ENCODE peak calls at places on chromosomes 13 and 19, in eight cellular contexts. One of them, this sample, is unnamed.

GRCh38 chr19:37218592-37218935 is 550 bp downstream of the ZNF383 start:
- DNase-seq in activated T-cell treated with anti-CD3 and anti-CD28 coated beads for 24 hours: no peak
- DNase-seq in stimulated activated CD8-positive, alpha-beta memory T cell treated with anti-CD3 and anti-CD28 coated beads, Interleukin-15, amount 100 ng/mL, for 48 hours: no peak
- DNase-seq in activated gamma-delta T cell treated with Interleukin-2 at 50 U/mL for 16 hours: no peak
- DNase-seq in AG04450: no peak
- DNase-seq in activated CD4-positive, alpha-beta T cell treated with anti-CD3 and anti-CD28 coated beads for 1 hour: no peak
- DNase-seq in NCI-H774: no peak
- DNase-seq in tibial nerve: no peak
- DNase-seq in this sample: no peak

GRCh38 chr13:73981595-73981994 is 152.6 kb downstream of the KLF12 start:
- DNase-seq in activated T-cell treated with anti-CD3 and anti-CD28 coated beads for 24 hours: no peak
- DNase-seq in stimulated activated CD8-positive, alpha-beta memory T cell treated with anti-CD3 and anti-CD28 coated beads, Interleukin-15, amount 100 ng/mL, for 48 hours: no peak
- DNase-seq in activated gamma-delta T cell treated with Interleukin-2 at 50 U/mL for 16 hours: no peak
- DNase-seq in AG04450: no peak
- DNase-seq in activated CD4-positive, alpha-beta T cell treated with anti-CD3 and anti-CD28 coated beads for 1 hour: no peak
- DNase-seq in NCI-H774: no peak
- DNase-seq in tibial nerve: no peak
- DNase-seq in this sample: no peak

GRCh38 chr13:112657850-112658445 is 31.9 kb upstream of the ATP11A start:
- DNase-seq in activated T-cell treated with anti-CD3 and anti-CD28 coated beads for 24 hours: no peak
- DNase-seq in stimulated activated CD8-positive, alpha-beta memory T cell treated with anti-CD3 and anti-CD28 coated beads, Interleukin-15, amount 100 ng/mL, for 48 hours: no peak
- DNase-seq in activated gamma-delta T cell treated with Interleukin-2 at 50 U/mL for 16 hours: no peak
- DNase-seq in AG04450: peak
- DNase-seq in activated CD4-positive, alpha-beta T cell treated with anti-CD3 and anti-CD28 coated beads for 1 hour: no peak
- DNase-seq in NCI-H774: no peak
- DNase-seq in tibial nerve: no peak
- DNase-seq in this sample: no peak

GRCh38 chr13:69324109-69324886 is 783.3 kb upstream of the ATXN8OS start:
- DNase-seq in activated T-cell treated with anti-CD3 and anti-CD28 coated beads for 24 hours: no peak
- DNase-seq in stimulated activated CD8-positive, alpha-beta memory T cell treated with anti-CD3 and anti-CD28 coated beads, Interleukin-15, amount 100 ng/mL, for 48 hours: no peak
- DNase-seq in activated gamma-delta T cell treated with Interleukin-2 at 50 U/mL for 16 hours: no peak
- DNase-seq in AG04450: no peak
- DNase-seq in activated CD4-positive, alpha-beta T cell treated with anti-CD3 and anti-CD28 coated beads for 1 hour: no peak
- DNase-seq in NCI-H774: peak
- DNase-seq in tibial nerve: no peak
- DNase-seq in this sample: no peak

GRCh38 chr13:33153421-33154381 is 131.9 kb downstream of the STARD13 start:
- DNase-seq in activated T-cell treated with anti-CD3 and anti-CD28 coated beads for 24 hours: no peak
- DNase-seq in stimulated activated CD8-positive, alpha-beta memory T cell treated with anti-CD3 and anti-CD28 coated beads, Interleukin-15, amount 100 ng/mL, for 48 hours: no peak
- DNase-seq in activated gamma-delta T cell treated with Interleukin-2 at 50 U/mL for 16 hours: no peak
- DNase-seq in AG04450: no peak
- DNase-seq in activated CD4-positive, alpha-beta T cell treated with anti-CD3 and anti-CD28 coated beads for 1 hour: no peak
- DNase-seq in NCI-H774: no peak
- DNase-seq in tibial nerve: no peak
- DNase-seq in this sample: no peak

GRCh38 chr19:55014714-55015113 is 23.4 kb downstream of the GP6 start:
- DNase-seq in activated T-cell treated with anti-CD3 and anti-CD28 coated beads for 24 hours: no peak
- DNase-seq in stimulated activated CD8-positive, alpha-beta memory T cell treated with anti-CD3 and anti-CD28 coated beads, Interleukin-15, amount 100 ng/mL, for 48 hours: no peak
- DNase-seq in activated gamma-delta T cell treated with Interleukin-2 at 50 U/mL for 16 hours: no peak
- DNase-seq in AG04450: no peak
- DNase-seq in activated CD4-positive, alpha-beta T cell treated with anti-CD3 and anti-CD28 coated beads for 1 hour: no peak
- DNase-seq in NCI-H774: peak
- DNase-seq in tibial nerve: no peak
- DNase-seq in this sample: no peak

GRCh38 chr19:16541526-16542044 is 652 bp downstream of the CHERP start:
- DNase-seq in activated T-cell treated with anti-CD3 and anti-CD28 coated beads for 24 hours: no peak
- DNase-seq in stimulated activated CD8-positive, alpha-beta memory T cell treated with anti-CD3 and anti-CD28 coated beads, Interleukin-15, amount 100 ng/mL, for 48 hours: no peak
- DNase-seq in activated gamma-delta T cell treated with Interleukin-2 at 50 U/mL for 16 hours: no peak
- DNase-seq in AG04450: no peak
- DNase-seq in activated CD4-positive, alpha-beta T cell treated with anti-CD3 and anti-CD28 coated beads for 1 hour: no peak
- DNase-seq in NCI-H774: no peak
- DNase-seq in tibial nerve: no peak
- DNase-seq in this sample: no peak

GRCh38 chr13:40479196-40479845 is 187.1 kb downstream of the FOXO1 start:
- DNase-seq in activated T-cell treated with anti-CD3 and anti-CD28 coated beads for 24 hours: no peak
- DNase-seq in stimulated activated CD8-positive, alpha-beta memory T cell treated with anti-CD3 and anti-CD28 coated beads, Interleukin-15, amount 100 ng/mL, for 48 hours: no peak
- DNase-seq in activated gamma-delta T cell treated with Interleukin-2 at 50 U/mL for 16 hours: no peak
- DNase-seq in AG04450: no peak
- DNase-seq in activated CD4-positive, alpha-beta T cell treated with anti-CD3 and anti-CD28 coated beads for 1 hour: no peak
- DNase-seq in NCI-H774: no peak
- DNase-seq in tibial nerve: no peak
- DNase-seq in this sample: no peak

GRCh38 chr19:35509861-35510625 is 3.4 kb downstream of the DMKN start:
- DNase-seq in activated T-cell treated with anti-CD3 and anti-CD28 coated beads for 24 hours: peak
- DNase-seq in stimulated activated CD8-positive, alpha-beta memory T cell treated with anti-CD3 and anti-CD28 coated beads, Interleukin-15, amount 100 ng/mL, for 48 hours: peak
- DNase-seq in activated gamma-delta T cell treated with Interleukin-2 at 50 U/mL for 16 hours: peak
- DNase-seq in AG04450: no peak
- DNase-seq in activated CD4-positive, alpha-beta T cell treated with anti-CD3 and anti-CD28 coated beads for 1 hour: peak
- DNase-seq in NCI-H774: peak
- DNase-seq in tibial nerve: peak
- DNase-seq in this sample: peak

GRCh38 chr13:109361562-109361961 is 424.8 kb downstream of the IRS2 start:
- DNase-seq in activated T-cell treated with anti-CD3 and anti-CD28 coated beads for 24 hours: no peak
- DNase-seq in stimulated activated CD8-positive, alpha-beta memory T cell treated with anti-CD3 and anti-CD28 coated beads, Interleukin-15, amount 100 ng/mL, for 48 hours: no peak
- DNase-seq in activated gamma-delta T cell treated with Interleukin-2 at 50 U/mL for 16 hours: no peak
- DNase-seq in AG04450: no peak
- DNase-seq in activated CD4-positive, alpha-beta T cell treated with anti-CD3 and anti-CD28 coated beads for 1 hour: no peak
- DNase-seq in NCI-H774: no peak
- DNase-seq in tibial nerve: no peak
- DNase-seq in this sample: no peak

GRCh38 chr19:43446746-43447489 is 18.5 kb downstream of the LYPD3 start:
- DNase-seq in activated T-cell treated with anti-CD3 and anti-CD28 coated beads for 24 hours: peak
- DNase-seq in stimulated activated CD8-positive, alpha-beta memory T cell treated with anti-CD3 and anti-CD28 coated beads, Interleukin-15, amount 100 ng/mL, for 48 hours: peak
- DNase-seq in activated gamma-delta T cell treated with Interleukin-2 at 50 U/mL for 16 hours: peak
- DNase-seq in AG04450: no peak
- DNase-seq in activated CD4-positive, alpha-beta T cell treated with anti-CD3 and anti-CD28 coated beads for 1 hour: peak
- DNase-seq in NCI-H774: peak
- DNase-seq in tibial nerve: peak
- DNase-seq in this sample: no peak

GRCh38 chr13:98401936-98402335 is 175.0 kb downstream of the STK24 start:
- DNase-seq in activated T-cell treated with anti-CD3 and anti-CD28 coated beads for 24 hours: no peak
- DNase-seq in stimulated activated CD8-positive, alpha-beta memory T cell treated with anti-CD3 and anti-CD28 coated beads, Interleukin-15, amount 100 ng/mL, for 48 hours: no peak
- DNase-seq in activated gamma-delta T cell treated with Interleukin-2 at 50 U/mL for 16 hours: no peak
- DNase-seq in AG04450: no peak
- DNase-seq in activated CD4-positive, alpha-beta T cell treated with anti-CD3 and anti-CD28 coated beads for 1 hour: no peak
- DNase-seq in NCI-H774: no peak
- DNase-seq in tibial nerve: no peak
- DNase-seq in this sample: no peak

GRCh38 chr19:4393947-4394590 is 6.3 kb downstream of the SH3GL1 start:
- DNase-seq in activated T-cell treated with anti-CD3 and anti-CD28 coated beads for 24 hours: no peak
- DNase-seq in stimulated activated CD8-positive, alpha-beta memory T cell treated with anti-CD3 and anti-CD28 coated beads, Interleukin-15, amount 100 ng/mL, for 48 hours: no peak
- DNase-seq in activated gamma-delta T cell treated with Interleukin-2 at 50 U/mL for 16 hours: no peak
- DNase-seq in AG04450: no peak
- DNase-seq in activated CD4-positive, alpha-beta T cell treated with anti-CD3 and anti-CD28 coated beads for 1 hour: no peak
- DNase-seq in NCI-H774: no peak
- DNase-seq in tibial nerve: no peak
- DNase-seq in this sample: no peak

GRCh38 chr19:5586300-5587070 is 18.7 kb upstream of the TINCR start:
- DNase-seq in activated T-cell treated with anti-CD3 and anti-CD28 coated beads for 24 hours: no peak
- DNase-seq in stimulated activated CD8-positive, alpha-beta memory T cell treated with anti-CD3 and anti-CD28 coated beads, Interleukin-15, amount 100 ng/mL, for 48 hours: no peak
- DNase-seq in activated gamma-delta T cell treated with Interleukin-2 at 50 U/mL for 16 hours: no peak
- DNase-seq in AG04450: no peak
- DNase-seq in activated CD4-positive, alpha-beta T cell treated with anti-CD3 and anti-CD28 coated beads for 1 hour: no peak
- DNase-seq in NCI-H774: no peak
- DNase-seq in tibial nerve: no peak
- DNase-seq in this sample: no peak

GRCh38 chr19:52270266-52270885 is 989 bp downstream of the ZNF766 start:
- DNase-seq in activated T-cell treated with anti-CD3 and anti-CD28 coated beads for 24 hours: no peak
- DNase-seq in stimulated activated CD8-positive, alpha-beta memory T cell treated with anti-CD3 and anti-CD28 coated beads, Interleukin-15, amount 100 ng/mL, for 48 hours: no peak
- DNase-seq in activated gamma-delta T cell treated with Interleukin-2 at 50 U/mL for 16 hours: no peak
- DNase-seq in AG04450: no peak
- DNase-seq in activated CD4-positive, alpha-beta T cell treated with anti-CD3 and anti-CD28 coated beads for 1 hour: no peak
- DNase-seq in NCI-H774: no peak
- DNase-seq in tibial nerve: no peak
- DNase-seq in this sample: no peak

GRCh38 chr19:41688687-41689086 is 617 bp upstream of the CEACAM7 start:
- DNase-seq in activated T-cell treated with anti-CD3 and anti-CD28 coated beads for 24 hours: no peak
- DNase-seq in stimulated activated CD8-positive, alpha-beta memory T cell treated with anti-CD3 and anti-CD28 coated beads, Interleukin-15, amount 100 ng/mL, for 48 hours: no peak
- DNase-seq in activated gamma-delta T cell treated with Interleukin-2 at 50 U/mL for 16 hours: no peak
- DNase-seq in AG04450: no peak
- DNase-seq in activated CD4-positive, alpha-beta T cell treated with anti-CD3 and anti-CD28 coated beads for 1 hour: no peak
- DNase-seq in NCI-H774: no peak
- DNase-seq in tibial nerve: no peak
- DNase-seq in this sample: no peak

GRCh38 chr19:38837304-38837626 is 5.7 kb upstream of the ECH1 start:
- DNase-seq in activated T-cell treated with anti-CD3 and anti-CD28 coated beads for 24 hours: no peak
- DNase-seq in stimulated activated CD8-positive, alpha-beta memory T cell treated with anti-CD3 and anti-CD28 coated beads, Interleukin-15, amount 100 ng/mL, for 48 hours: no peak
- DNase-seq in activated gamma-delta T cell treated with Interleukin-2 at 50 U/mL for 16 hours: no peak
- DNase-seq in AG04450: no peak
- DNase-seq in activated CD4-positive, alpha-beta T cell treated with anti-CD3 and anti-CD28 coated beads for 1 hour: no peak
- DNase-seq in NCI-H774: no peak
- DNase-seq in tibial nerve: no peak
- DNase-seq in this sample: no peak

GRCh38 chr19:14979136-14979497 is 547 bp downstream of the SLC1A6 start:
- DNase-seq in activated T-cell treated with anti-CD3 and anti-CD28 coated beads for 24 hours: no peak
- DNase-seq in stimulated activated CD8-positive, alpha-beta memory T cell treated with anti-CD3 and anti-CD28 coated beads, Interleukin-15, amount 100 ng/mL, for 48 hours: no peak
- DNase-seq in activated gamma-delta T cell treated with Interleukin-2 at 50 U/mL for 16 hours: no peak
- DNase-seq in AG04450: no peak
- DNase-seq in activated CD4-positive, alpha-beta T cell treated with anti-CD3 and anti-CD28 coated beads for 1 hour: no peak
- DNase-seq in NCI-H774: no peak
- DNase-seq in tibial nerve: no peak
- DNase-seq in this sample: no peak

GRCh38 chr19:15300533-15301194 is 31.7 kb downstream of the BRD4 start:
- DNase-seq in activated T-cell treated with anti-CD3 and anti-CD28 coated beads for 24 hours: no peak
- DNase-seq in stimulated activated CD8-positive, alpha-beta memory T cell treated with anti-CD3 and anti-CD28 coated beads, Interleukin-15, amount 100 ng/mL, for 48 hours: no peak
- DNase-seq in activated gamma-delta T cell treated with Interleukin-2 at 50 U/mL for 16 hours: no peak
- DNase-seq in AG04450: peak
- DNase-seq in activated CD4-positive, alpha-beta T cell treated with anti-CD3 and anti-CD28 coated beads for 1 hour: no peak
- DNase-seq in NCI-H774: no peak
- DNase-seq in tibial nerve: no peak
- DNase-seq in this sample: no peak

GRCh38 chr19:54042989-54043388 is 20.7 kb downstream of the VSTM1 start:
- DNase-seq in activated T-cell treated with anti-CD3 and anti-CD28 coated beads for 24 hours: no peak
- DNase-seq in stimulated activated CD8-positive, alpha-beta memory T cell treated with anti-CD3 and anti-CD28 coated beads, Interleukin-15, amount 100 ng/mL, for 48 hours: no peak
- DNase-seq in activated gamma-delta T cell treated with Interleukin-2 at 50 U/mL for 16 hours: no peak
- DNase-seq in AG04450: no peak
- DNase-seq in activated CD4-positive, alpha-beta T cell treated with anti-CD3 and anti-CD28 coated beads for 1 hour: no peak
- DNase-seq in NCI-H774: no peak
- DNase-seq in tibial nerve: no peak
- DNase-seq in this sample: no peak

GRCh38 chr13:110305001-110305400 is 2.0 kb downstream of the COL4A1 start:
- DNase-seq in activated T-cell treated with anti-CD3 and anti-CD28 coated beads for 24 hours: no peak
- DNase-seq in stimulated activated CD8-positive, alpha-beta memory T cell treated with anti-CD3 and anti-CD28 coated beads, Interleukin-15, amount 100 ng/mL, for 48 hours: no peak
- DNase-seq in activated gamma-delta T cell treated with Interleukin-2 at 50 U/mL for 16 hours: no peak
- DNase-seq in AG04450: no peak
- DNase-seq in activated CD4-positive, alpha-beta T cell treated with anti-CD3 and anti-CD28 coated beads for 1 hour: no peak
- DNase-seq in NCI-H774: no peak
- DNase-seq in tibial nerve: no peak
- DNase-seq in this sample: no peak

GRCh38 chr13:97182065-97182890 is 39.9 kb upstream of the MBNL2 start:
- DNase-seq in activated T-cell treated with anti-CD3 and anti-CD28 coated beads for 24 hours: no peak
- DNase-seq in stimulated activated CD8-positive, alpha-beta memory T cell treated with anti-CD3 and anti-CD28 coated beads, Interleukin-15, amount 100 ng/mL, for 48 hours: no peak
- DNase-seq in activated gamma-delta T cell treated with Interleukin-2 at 50 U/mL for 16 hours: no peak
- DNase-seq in AG04450: no peak
- DNase-seq in activated CD4-positive, alpha-beta T cell treated with anti-CD3 and anti-CD28 coated beads for 1 hour: no peak
- DNase-seq in NCI-H774: no peak
- DNase-seq in tibial nerve: no peak
- DNase-seq in this sample: no peak

GRCh38 chr13:40362502-40362901 is 303.9 kb downstream of the FOXO1 start:
- DNase-seq in activated T-cell treated with anti-CD3 and anti-CD28 coated beads for 24 hours: no peak
- DNase-seq in stimulated activated CD8-positive, alpha-beta memory T cell treated with anti-CD3 and anti-CD28 coated beads, Interleukin-15, amount 100 ng/mL, for 48 hours: no peak
- DNase-seq in activated gamma-delta T cell treated with Interleukin-2 at 50 U/mL for 16 hours: no peak
- DNase-seq in AG04450: no peak
- DNase-seq in activated CD4-positive, alpha-beta T cell treated with anti-CD3 and anti-CD28 coated beads for 1 hour: no peak
- DNase-seq in NCI-H774: no peak
- DNase-seq in tibial nerve: no peak
- DNase-seq in this sample: no peak

GRCh38 chr13:51000576-51001260 is 91.1 kb downstream of the RNASEH2B start:
- DNase-seq in activated T-cell treated with anti-CD3 and anti-CD28 coated beads for 24 hours: no peak
- DNase-seq in stimulated activated CD8-positive, alpha-beta memory T cell treated with anti-CD3 and anti-CD28 coated beads, Interleukin-15, amount 100 ng/mL, for 48 hours: no peak
- DNase-seq in activated gamma-delta T cell treated with Interleukin-2 at 50 U/mL for 16 hours: no peak
- DNase-seq in AG04450: peak
- DNase-seq in activated CD4-positive, alpha-beta T cell treated with anti-CD3 and anti-CD28 coated beads for 1 hour: no peak
- DNase-seq in NCI-H774: peak
- DNase-seq in tibial nerve: peak
- DNase-seq in this sample: no peak

GRCh38 chr13:25796474-25796873 is 255.3 kb downstream of the SHISA2 start:
- DNase-seq in activated T-cell treated with anti-CD3 and anti-CD28 coated beads for 24 hours: no peak
- DNase-seq in stimulated activated CD8-positive, alpha-beta memory T cell treated with anti-CD3 and anti-CD28 coated beads, Interleukin-15, amount 100 ng/mL, for 48 hours: no peak
- DNase-seq in activated gamma-delta T cell treated with Interleukin-2 at 50 U/mL for 16 hours: no peak
- DNase-seq in AG04450: no peak
- DNase-seq in activated CD4-positive, alpha-beta T cell treated with anti-CD3 and anti-CD28 coated beads for 1 hour: no peak
- DNase-seq in NCI-H774: no peak
- DNase-seq in tibial nerve: no peak
- DNase-seq in this sample: no peak

GRCh38 chr19:53192771-53193533 is at the start of gene ZNF665:
- DNase-seq in activated T-cell treated with anti-CD3 and anti-CD28 coated beads for 24 hours: peak
- DNase-seq in stimulated activated CD8-positive, alpha-beta memory T cell treated with anti-CD3 and anti-CD28 coated beads, Interleukin-15, amount 100 ng/mL, for 48 hours: peak
- DNase-seq in activated gamma-delta T cell treated with Interleukin-2 at 50 U/mL for 16 hours: peak
- DNase-seq in AG04450: peak
- DNase-seq in activated CD4-positive, alpha-beta T cell treated with anti-CD3 and anti-CD28 coated beads for 1 hour: peak
- DNase-seq in NCI-H774: peak
- DNase-seq in tibial nerve: peak
- DNase-seq in this sample: peak

GRCh38 chr13:30963794-30964193 is 31.3 kb downstream of the TEX26 start:
- DNase-seq in activated T-cell treated with anti-CD3 and anti-CD28 coated beads for 24 hours: no peak
- DNase-seq in stimulated activated CD8-positive, alpha-beta memory T cell treated with anti-CD3 and anti-CD28 coated beads, Interleukin-15, amount 100 ng/mL, for 48 hours: no peak
- DNase-seq in activated gamma-delta T cell treated with Interleukin-2 at 50 U/mL for 16 hours: no peak
- DNase-seq in AG04450: no peak
- DNase-seq in activated CD4-positive, alpha-beta T cell treated with anti-CD3 and anti-CD28 coated beads for 1 hour: no peak
- DNase-seq in NCI-H774: no peak
- DNase-seq in tibial nerve: no peak
- DNase-seq in this sample: no peak

GRCh38 chr19:44003461-44004134 is 841 bp downstream of the ZNF230 start:
- DNase-seq in activated T-cell treated with anti-CD3 and anti-CD28 coated beads for 24 hours: no peak
- DNase-seq in stimulated activated CD8-positive, alpha-beta memory T cell treated with anti-CD3 and anti-CD28 coated beads, Interleukin-15, amount 100 ng/mL, for 48 hours: no peak
- DNase-seq in activated gamma-delta T cell treated with Interleukin-2 at 50 U/mL for 16 hours: no peak
- DNase-seq in AG04450: no peak
- DNase-seq in activated CD4-positive, alpha-beta T cell treated with anti-CD3 and anti-CD28 coated beads for 1 hour: no peak
- DNase-seq in NCI-H774: no peak
- DNase-seq in tibial nerve: no peak
- DNase-seq in this sample: no peak

GRCh38 chr13:46676378-46676725 is 120.6 kb downstream of the ESD start:
- DNase-seq in activated T-cell treated with anti-CD3 and anti-CD28 coated beads for 24 hours: no peak
- DNase-seq in stimulated activated CD8-positive, alpha-beta memory T cell treated with anti-CD3 and anti-CD28 coated beads, Interleukin-15, amount 100 ng/mL, for 48 hours: no peak
- DNase-seq in activated gamma-delta T cell treated with Interleukin-2 at 50 U/mL for 16 hours: no peak
- DNase-seq in AG04450: no peak
- DNase-seq in activated CD4-positive, alpha-beta T cell treated with anti-CD3 and anti-CD28 coated beads for 1 hour: no peak
- DNase-seq in NCI-H774: no peak
- DNase-seq in tibial nerve: no peak
- DNase-seq in this sample: no peak

GRCh38 chr19:38250821-38251563 is 5.2 kb downstream of the PPP1R14A start:
- DNase-seq in activated T-cell treated with anti-CD3 and anti-CD28 coated beads for 24 hours: no peak
- DNase-seq in stimulated activated CD8-positive, alpha-beta memory T cell treated with anti-CD3 and anti-CD28 coated beads, Interleukin-15, amount 100 ng/mL, for 48 hours: no peak
- DNase-seq in activated gamma-delta T cell treated with Interleukin-2 at 50 U/mL for 16 hours: no peak
- DNase-seq in AG04450: no peak
- DNase-seq in activated CD4-positive, alpha-beta T cell treated with anti-CD3 and anti-CD28 coated beads for 1 hour: no peak
- DNase-seq in NCI-H774: no peak
- DNase-seq in tibial nerve: peak
- DNase-seq in this sample: no peak

GRCh38 chr19:2617393-2618165 is 84.9 kb downstream of the GNG7 start:
- DNase-seq in activated T-cell treated with anti-CD3 and anti-CD28 coated beads for 24 hours: no peak
- DNase-seq in stimulated activated CD8-positive, alpha-beta memory T cell treated with anti-CD3 and anti-CD28 coated beads, Interleukin-15, amount 100 ng/mL, for 48 hours: no peak
- DNase-seq in activated gamma-delta T cell treated with Interleukin-2 at 50 U/mL for 16 hours: no peak
- DNase-seq in AG04450: no peak
- DNase-seq in activated CD4-positive, alpha-beta T cell treated with anti-CD3 and anti-CD28 coated beads for 1 hour: no peak
- DNase-seq in NCI-H774: no peak
- DNase-seq in tibial nerve: no peak
- DNase-seq in this sample: no peak

GRCh38 chr19:47095707-47096704 is 17.6 kb downstream of the ZC3H4 start:
- DNase-seq in activated T-cell treated with anti-CD3 and anti-CD28 coated beads for 24 hours: no peak
- DNase-seq in stimulated activated CD8-positive, alpha-beta memory T cell treated with anti-CD3 and anti-CD28 coated beads, Interleukin-15, amount 100 ng/mL, for 48 hours: no peak
- DNase-seq in activated gamma-delta T cell treated with Interleukin-2 at 50 U/mL for 16 hours: no peak
- DNase-seq in AG04450: no peak
- DNase-seq in activated CD4-positive, alpha-beta T cell treated with anti-CD3 and anti-CD28 coated beads for 1 hour: no peak
- DNase-seq in NCI-H774: no peak
- DNase-seq in tibial nerve: no peak
- DNase-seq in this sample: no peak

GRCh38 chr13:28792992-28793391 is 27.1 kb upstream of the MTUS2 start:
- DNase-seq in activated T-cell treated with anti-CD3 and anti-CD28 coated beads for 24 hours: no peak
- DNase-seq in stimulated activated CD8-positive, alpha-beta memory T cell treated with anti-CD3 and anti-CD28 coated beads, Interleukin-15, amount 100 ng/mL, for 48 hours: no peak
- DNase-seq in activated gamma-delta T cell treated with Interleukin-2 at 50 U/mL for 16 hours: no peak
- DNase-seq in AG04450: peak
- DNase-seq in activated CD4-positive, alpha-beta T cell treated with anti-CD3 and anti-CD28 coated beads for 1 hour: no peak
- DNase-seq in NCI-H774: no peak
- DNase-seq in tibial nerve: no peak
- DNase-seq in this sample: no peak

GRCh38 chr19:51365211-51366049 is 758 bp downstream of the ETFB start:
- DNase-seq in activated T-cell treated with anti-CD3 and anti-CD28 coated beads for 24 hours: no peak
- DNase-seq in stimulated activated CD8-positive, alpha-beta memory T cell treated with anti-CD3 and anti-CD28 coated beads, Interleukin-15, amount 100 ng/mL, for 48 hours: no peak
- DNase-seq in activated gamma-delta T cell treated with Interleukin-2 at 50 U/mL for 16 hours: no peak
- DNase-seq in AG04450: no peak
- DNase-seq in activated CD4-positive, alpha-beta T cell treated with anti-CD3 and anti-CD28 coated beads for 1 hour: no peak
- DNase-seq in NCI-H774: no peak
- DNase-seq in tibial nerve: peak
- DNase-seq in this sample: no peak

This sample was measured in RWPE2.